ENCODE peak calls at places on chromosome 3, in four cellular contexts. One of them, this sample, is unnamed.

GRCh38 chr3:17088602-17089313 is 204.0 kb downstream of the PLCL2 start:
- DNase-seq in hypothalamus: no peak
- DNase-seq in AG08396: no peak
- DNase-seq in activated CD4-positive, CD25-positive, alpha-beta regulatory T cell: no peak
- DNase-seq in this sample: no peak

GRCh38 chr3:167867981-167868380 is 132.5 kb downstream of the SERPINI1 start:
- DNase-seq in hypothalamus: no peak
- DNase-seq in AG08396: no peak
- DNase-seq in activated CD4-positive, CD25-positive, alpha-beta regulatory T cell: no peak
- DNase-seq in this sample: no peak

GRCh38 chr3:196093271-196094111 is 11.6 kb upstream of the TFRC start:
- DNase-seq in hypothalamus: no peak
- DNase-seq in AG08396: no peak
- DNase-seq in activated CD4-positive, CD25-positive, alpha-beta regulatory T cell: no peak
- DNase-seq in this sample: no peak

GRCh38 chr3:135117977-135118376 is 322.9 kb downstream of the EPHB1 start:
- DNase-seq in hypothalamus: no peak
- DNase-seq in AG08396: no peak
- DNase-seq in activated CD4-positive, CD25-positive, alpha-beta regulatory T cell: no peak
- DNase-seq in this sample: no peak

GRCh38 chr3:40465456-40465855 is 8.3 kb downstream of the RPL14 start:
- DNase-seq in hypothalamus: no peak
- DNase-seq in AG08396: no peak
- DNase-seq in activated CD4-positive, CD25-positive, alpha-beta regulatory T cell: no peak
- DNase-seq in this sample: no peak

GRCh38 chr3:17972030-17972429 is 229.6 kb upstream of the TBC1D5 start:
- DNase-seq in hypothalamus: no peak
- DNase-seq in AG08396: no peak
- DNase-seq in activated CD4-positive, CD25-positive, alpha-beta regulatory T cell: no peak
- DNase-seq in this sample: no peak

GRCh38 chr3:158347966-158348365 is 223.0 kb upstream of the MLF1 start:
- DNase-seq in hypothalamus: no peak
- DNase-seq in AG08396: no peak
- DNase-seq in activated CD4-positive, CD25-positive, alpha-beta regulatory T cell: no peak
- DNase-seq in this sample: no peak

GRCh38 chr3:129118745-129119144 is 2.9 kb downstream of the RAB43 start:
- DNase-seq in hypothalamus: no peak
- DNase-seq in AG08396: no peak
- DNase-seq in activated CD4-positive, CD25-positive, alpha-beta regulatory T cell: no peak
- DNase-seq in this sample: no peak

GRCh38 chr3:52242039-52242438 is 3.1 kb upstream of the TWF2 start:
- DNase-seq in hypothalamus: no peak
- DNase-seq in AG08396: no peak
- DNase-seq in activated CD4-positive, CD25-positive, alpha-beta regulatory T cell: no peak
- DNase-seq in this sample: no peak

GRCh38 chr3:331881-332280 is 135.3 kb downstream of the CHL1 start:
- DNase-seq in hypothalamus: no peak
- DNase-seq in AG08396: peak; percentile 27
- DNase-seq in activated CD4-positive, CD25-positive, alpha-beta regulatory T cell: no peak
- DNase-seq in this sample: no peak